ENCODE peak calls at places on chromosomes 5 and 9, in eight cellular contexts. K, S, H, M, W, A, V and P are unnamed samples.
A peak's percentile ranks its signal among the peaks of the same experiment; 100 is the strongest.

GRCh38 chr9:92245005-92245797 is 48.3 kb downstream of the IARS1 start:
- DNase-seq in K (peak; percentile 51), H (no peak), M (no peak), S (no peak), A (no peak), W (peak; percentile 69), V (peak; percentile 70), P (no peak)

GRCh38 chr9:126049088-126049487 is 277.5 kb upstream of the MVB12B start:
- DNase-seq in A (no peak), H (no peak), M (no peak), V (no peak), W (no peak), K (no peak), S (no peak), P (no peak)

GRCh38 chr9:93865716-93866115 is 89.4 kb downstream of the BARX1 start:
- DNase-seq in W (no peak), A (no peak), H (no peak), V (no peak), K (no peak), S (no peak), M (no peak), P (no peak)

GRCh38 chr5:44885903-44886302 is 77.2 kb downstream of the MRPS30 start:
- DNase-seq in S (no peak), K (no peak), A (no peak), H (no peak), W (no peak), M (no peak), V (no peak), P (no peak)

GRCh38 chr9:32589083-32589713 is 16.2 kb upstream of the NDUFB6 start:
- DNase-seq in W (peak; percentile 72), M (peak; percentile 57), S (no peak), V (peak; percentile 39), H (peak; percentile 42), A (no peak), K (no peak), P (peak; percentile 64)

GRCh38 chr9:37430841-37431597 is 8.5 kb downstream of the GRHPR start:
- DNase-seq in W (peak; percentile 18), K (no peak), H (peak; percentile 19), V (no peak), M (no peak), A (peak; percentile 33), S (no peak), P (no peak)

GRCh38 chr9:70553718-70554673 is 139.5 kb upstream of the KLF9 start:
- DNase-seq in M (no peak), K (no peak), A (no peak), W (peak; percentile 76), V (no peak), S (no peak), H (no peak), P (no peak)

GRCh38 chr9:72394061-72394460 is 29.1 kb upstream of the ZFAND5 start:
- DNase-seq in V (no peak), S (no peak), W (no peak), H (no peak), M (no peak), K (no peak), A (no peak), P (no peak)

GRCh38 chr9:82456621-82457020 is 468.0 kb downstream of the SPATA31D1 start:
- DNase-seq in V (peak; percentile 43), W (no peak), A (no peak), K (no peak), H (no peak), M (no peak), S (no peak), P (no peak)

GRCh38 chr9:111896942-111897830 is 572 bp downstream of the UGCG start:
- DNase-seq in S (peak; percentile 18), M (no peak), A (peak; percentile 52), H (peak; percentile 56), V (no peak), K (no peak), W (peak; percentile 51), P (peak; percentile 66)

GRCh38 chr9:33453286-33453882 is 6.0 kb upstream of the AQP3 start:
- DNase-seq in M (no peak), A (no peak), V (no peak), W (no peak), K (no peak), H (no peak), S (no peak), P (no peak)

GRCh38 chr5:6354848-6355247 is 23.5 kb downstream of the MED10 start:
- DNase-seq in S (no peak), M (no peak), K (no peak), H (no peak), A (no peak), V (no peak), W (no peak), P (no peak)

GRCh38 chr9:71928376-71928775 is 16.9 kb downstream of the C9orf85 start:
- DNase-seq in W (no peak), K (no peak), S (no peak), V (no peak), M (no peak), H (no peak), A (no peak), P (no peak)

GRCh38 chr9:91929331-91929730 is 20.7 kb downstream of the ROR2 start:
- DNase-seq in K (no peak), W (no peak), A (no peak), S (no peak), V (no peak), H (no peak), M (no peak), P (no peak)

GRCh38 chr5:43007911-43008368 is 32.2 kb downstream of the ANXA2R start:
- DNase-seq in A (peak; percentile 64), S (peak; percentile 53), H (peak; percentile 91), W (peak; percentile 89), K (no peak), V (peak; percentile 74), M (peak; percentile 70), P (peak; percentile 92)

GRCh38 chr5:168749391-168750100 is 170.4 kb upstream of the PANK3 start:
- DNase-seq in M (no peak), S (no peak), A (no peak), W (no peak), K (no peak), V (no peak), H (no peak), P (no peak)

GRCh38 chr9:22203371-22204138 is 194.4 kb upstream of the CDKN2B start:
- DNase-seq in V (no peak), H (no peak), M (no peak), S (no peak), K (no peak), W (peak; percentile 67), A (no peak), P (no peak)

GRCh38 chr5:61272688-61273087 is 59.4 kb upstream of the ZSWIM6 start:
- DNase-seq in H (no peak), A (no peak), K (no peak), V (no peak), S (no peak), W (no peak), M (no peak), P (no peak)

GRCh38 chr9:71036501-71036900 is 84.9 kb downstream of the TRPM3 start:
- DNase-seq in V (peak; percentile 25), M (peak; percentile 32), H (no peak), W (peak; percentile 73), S (no peak), K (no peak), A (no peak), P (no peak)

GRCh38 chr9:37676411-37676830 is 25.7 kb downstream of the FRMPD1 start:
- DNase-seq in V (no peak), W (no peak), S (no peak), K (no peak), M (peak; percentile 96), H (no peak), A (no peak), P (no peak)

GRCh38 chr5:1300581-1301083 is 5.8 kb upstream of the TERT start:
- DNase-seq in K (no peak), S (no peak), M (no peak), H (no peak), W (no peak), A (no peak), V (no peak), P (no peak)

GRCh38 chr5:592158-592557 is 20.0 kb upstream of the CEP72 start:
- DNase-seq in M (no peak), K (no peak), V (no peak), W (no peak), A (no peak), H (no peak), S (no peak), P (no peak)

GRCh38 chr5:33102551-33102950 is 338.2 kb upstream of the TARS1 start:
- DNase-seq in A (no peak), S (no peak), W (no peak), V (peak; percentile 53), M (no peak), H (no peak), K (no peak), P (no peak)

GRCh38 chr9:127175764-127176163 is 53.3 kb upstream of the ANGPTL2 start:
- DNase-seq in V (no peak), M (no peak), K (no peak), S (no peak), W (no peak), A (no peak), H (no peak), P (no peak)

GRCh38 chr9:136847065-136847826 is 2.0 kb upstream of the PHPT1 start:
- DNase-seq in S (no peak), K (peak; percentile 38), M (no peak), W (peak; percentile 80), A (no peak), H (no peak), V (peak; percentile 19), P (peak; percentile 42)